ENCODE peak calls at places on chromosomes 13 and 19, in seven cellular contexts. One of them, this sample, is unnamed.

GRCh38 chr19:38736036-38736412 is 8.2 kb downstream of the CAPN12 start:
- DNase-seq in body of pancreas: peak; percentile 70
- DNase-seq in activated B cell treated with CpG ODN at 0.5 μM for 24 hours: peak; percentile 57
- DNase-seq in Caco-2: peak; percentile 71
- DNase-seq in heart left ventricle: no peak
- DNase-seq in uterus: peak; percentile 61
- DNase-seq in activated CD8-positive, alpha-beta T cell treated with anti-CD3 and anti-CD28 coated beads for 36 hours: peak; percentile 88
- DNase-seq in this sample: no peak

GRCh38 chr19:48922548-48923490 is 10.7 kb upstream of the DHDH start:
- DNase-seq in body of pancreas: no peak
- DNase-seq in activated B cell treated with CpG ODN at 0.5 μM for 24 hours: no peak
- DNase-seq in Caco-2: no peak
- DNase-seq in heart left ventricle: no peak
- DNase-seq in uterus: no peak
- DNase-seq in activated CD8-positive, alpha-beta T cell treated with anti-CD3 and anti-CD28 coated beads for 36 hours: no peak
- DNase-seq in this sample: no peak

GRCh38 chr19:19539738-19540703 is 2.0 kb downstream of the CILP2 start:
- DNase-seq in body of pancreas: peak; percentile 38
- DNase-seq in activated B cell treated with CpG ODN at 0.5 μM for 24 hours: peak; percentile 45
- DNase-seq in Caco-2: no peak
- DNase-seq in heart left ventricle: peak; percentile 69
- DNase-seq in uterus: peak; percentile 33
- DNase-seq in activated CD8-positive, alpha-beta T cell treated with anti-CD3 and anti-CD28 coated beads for 36 hours: peak; percentile 91
- DNase-seq in this sample: peak; percentile 62

GRCh38 chr19:46660008-46660517 is 919 bp downstream of the DACT3 start:
- DNase-seq in body of pancreas: no peak
- DNase-seq in activated B cell treated with CpG ODN at 0.5 μM for 24 hours: no peak
- DNase-seq in Caco-2: no peak
- DNase-seq in heart left ventricle: no peak
- DNase-seq in uterus: peak; percentile 59
- DNase-seq in activated CD8-positive, alpha-beta T cell treated with anti-CD3 and anti-CD28 coated beads for 36 hours: peak; percentile 35
- DNase-seq in this sample: no peak

GRCh38 chr19:49676136-49676689 is 858 bp upstream of the PRMT1 start:
- DNase-seq in body of pancreas: peak; percentile 91
- DNase-seq in activated B cell treated with CpG ODN at 0.5 μM for 24 hours: peak; percentile 39
- DNase-seq in Caco-2: no peak
- DNase-seq in heart left ventricle: peak; percentile 90
- DNase-seq in uterus: peak; percentile 86
- DNase-seq in activated CD8-positive, alpha-beta T cell treated with anti-CD3 and anti-CD28 coated beads for 36 hours: peak; percentile 53
- DNase-seq in this sample: peak; percentile 97

GRCh38 chr19:41263042-41263849 is 926 bp upstream of the HNRNPUL1 start:
- DNase-seq in body of pancreas: peak; percentile 67
- DNase-seq in activated B cell treated with CpG ODN at 0.5 μM for 24 hours: peak; percentile 62
- DNase-seq in Caco-2: no peak
- DNase-seq in heart left ventricle: peak; percentile 66
- DNase-seq in uterus: peak; percentile 62
- DNase-seq in activated CD8-positive, alpha-beta T cell treated with anti-CD3 and anti-CD28 coated beads for 36 hours: peak; percentile 98
- DNase-seq in this sample: peak; percentile 64

GRCh38 chr19:5997371-5997770 is 19.4 kb upstream of the RANBP3 start:
- DNase-seq in body of pancreas: no peak
- DNase-seq in activated B cell treated with CpG ODN at 0.5 μM for 24 hours: no peak
- DNase-seq in Caco-2: no peak
- DNase-seq in heart left ventricle: no peak
- DNase-seq in uterus: no peak
- DNase-seq in activated CD8-positive, alpha-beta T cell treated with anti-CD3 and anti-CD28 coated beads for 36 hours: no peak
- DNase-seq in this sample: no peak

GRCh38 chr13:113851826-113852535 is 11.9 kb downstream of the GAS6 start:
- DNase-seq in body of pancreas: no peak
- DNase-seq in activated B cell treated with CpG ODN at 0.5 μM for 24 hours: no peak
- DNase-seq in Caco-2: no peak
- DNase-seq in heart left ventricle: no peak
- DNase-seq in uterus: peak; percentile 12
- DNase-seq in activated CD8-positive, alpha-beta T cell treated with anti-CD3 and anti-CD28 coated beads for 36 hours: no peak
- DNase-seq in this sample: no peak

GRCh38 chr19:2049741-2050348 is 1.2 kb downstream of the MKNK2 start:
- DNase-seq in body of pancreas: peak; percentile 96
- DNase-seq in activated B cell treated with CpG ODN at 0.5 μM for 24 hours: peak; percentile 82
- DNase-seq in Caco-2: peak; percentile 83
- DNase-seq in heart left ventricle: peak; percentile 79
- DNase-seq in uterus: peak; percentile 80
- DNase-seq in activated CD8-positive, alpha-beta T cell treated with anti-CD3 and anti-CD28 coated beads for 36 hours: peak; percentile 78
- DNase-seq in this sample: peak; percentile 58

GRCh38 chr13:30565658-30566057 is 52.1 kb upstream of the USPL1 start:
- DNase-seq in body of pancreas: no peak
- DNase-seq in activated B cell treated with CpG ODN at 0.5 μM for 24 hours: no peak
- DNase-seq in Caco-2: no peak
- DNase-seq in heart left ventricle: no peak
- DNase-seq in uterus: no peak
- DNase-seq in activated CD8-positive, alpha-beta T cell treated with anti-CD3 and anti-CD28 coated beads for 36 hours: peak; percentile 39
- DNase-seq in this sample: no peak

GRCh38 chr13:113842336-113843062 is 21.4 kb downstream of the GAS6 start:
- DNase-seq in body of pancreas: no peak
- DNase-seq in activated B cell treated with CpG ODN at 0.5 μM for 24 hours: no peak
- DNase-seq in Caco-2: no peak
- DNase-seq in heart left ventricle: no peak
- DNase-seq in uterus: peak; percentile 13
- DNase-seq in activated CD8-positive, alpha-beta T cell treated with anti-CD3 and anti-CD28 coated beads for 36 hours: no peak
- DNase-seq in this sample: no peak

GRCh38 chr13:40776681-40777165 is 5.7 kb upstream of the MRPS31 start:
- DNase-seq in body of pancreas: no peak
- DNase-seq in activated B cell treated with CpG ODN at 0.5 μM for 24 hours: no peak
- DNase-seq in Caco-2: no peak
- DNase-seq in heart left ventricle: no peak
- DNase-seq in uterus: no peak
- DNase-seq in activated CD8-positive, alpha-beta T cell treated with anti-CD3 and anti-CD28 coated beads for 36 hours: peak; percentile 88
- DNase-seq in this sample: peak; percentile 40

GRCh38 chr13:105177265-105177900 is 1358.1 kb downstream of the EFNB2 start:
- DNase-seq in body of pancreas: no peak
- DNase-seq in activated B cell treated with CpG ODN at 0.5 μM for 24 hours: no peak
- DNase-seq in Caco-2: no peak
- DNase-seq in heart left ventricle: no peak
- DNase-seq in uterus: no peak
- DNase-seq in activated CD8-positive, alpha-beta T cell treated with anti-CD3 and anti-CD28 coated beads for 36 hours: no peak
- DNase-seq in this sample: no peak

GRCh38 chr13:28794370-28794769 is 25.8 kb upstream of the MTUS2 start:
- DNase-seq in body of pancreas: no peak
- DNase-seq in activated B cell treated with CpG ODN at 0.5 μM for 24 hours: no peak
- DNase-seq in Caco-2: no peak
- DNase-seq in heart left ventricle: no peak
- DNase-seq in uterus: no peak
- DNase-seq in activated CD8-positive, alpha-beta T cell treated with anti-CD3 and anti-CD28 coated beads for 36 hours: no peak
- DNase-seq in this sample: no peak

GRCh38 chr13:28792992-28793391 is 27.1 kb upstream of the MTUS2 start:
- DNase-seq in body of pancreas: no peak
- DNase-seq in activated B cell treated with CpG ODN at 0.5 μM for 24 hours: no peak
- DNase-seq in Caco-2: no peak
- DNase-seq in heart left ventricle: no peak
- DNase-seq in uterus: no peak
- DNase-seq in activated CD8-positive, alpha-beta T cell treated with anti-CD3 and anti-CD28 coated beads for 36 hours: no peak
- DNase-seq in this sample: peak; percentile 65

DNA sequence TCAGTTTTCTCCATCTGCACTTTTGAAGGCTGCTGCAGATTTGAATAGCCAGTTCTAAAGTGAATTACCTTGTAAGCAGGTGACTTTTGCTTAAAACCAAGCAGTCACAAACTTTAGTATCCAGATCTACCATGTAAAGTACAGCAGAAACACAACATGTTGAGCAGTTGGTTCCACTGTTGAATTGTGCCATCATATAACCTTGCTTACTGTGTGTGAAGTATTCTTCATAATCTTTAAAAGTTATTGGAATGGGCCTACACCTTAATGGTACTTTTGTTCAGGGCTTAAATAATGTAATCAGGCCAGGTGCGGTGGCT is 23.2 kb upstream of the MTUS2 start:
- DNase-seq in body of pancreas: no peak
- DNase-seq in activated B cell treated with CpG ODN at 0.5 μM for 24 hours: no peak
- DNase-seq in Caco-2: no peak
- DNase-seq in heart left ventricle: no peak
- DNase-seq in uterus: no peak
- DNase-seq in activated CD8-positive, alpha-beta T cell treated with anti-CD3 and anti-CD28 coated beads for 36 hours: no peak
- DNase-seq in this sample: no peak
- TF ChIP-seq CTCF in body of pancreas: no peak
- TF ChIP-seq CTCF in activated B cell treated with CpG ODN at 0.5 μM for 24 hours: no peak
- TF ChIP-seq CTCF in Caco-2: no peak
- TF ChIP-seq CTCF in heart left ventricle: no peak
- TF ChIP-seq CTCF in uterus: no peak
- TF ChIP-seq CTCF in activated CD8-positive, alpha-beta T cell treated with anti-CD3 and anti-CD28 coated beads for 36 hours: no peak
- TF ChIP-seq CTCF in this sample: no peak

DNA sequence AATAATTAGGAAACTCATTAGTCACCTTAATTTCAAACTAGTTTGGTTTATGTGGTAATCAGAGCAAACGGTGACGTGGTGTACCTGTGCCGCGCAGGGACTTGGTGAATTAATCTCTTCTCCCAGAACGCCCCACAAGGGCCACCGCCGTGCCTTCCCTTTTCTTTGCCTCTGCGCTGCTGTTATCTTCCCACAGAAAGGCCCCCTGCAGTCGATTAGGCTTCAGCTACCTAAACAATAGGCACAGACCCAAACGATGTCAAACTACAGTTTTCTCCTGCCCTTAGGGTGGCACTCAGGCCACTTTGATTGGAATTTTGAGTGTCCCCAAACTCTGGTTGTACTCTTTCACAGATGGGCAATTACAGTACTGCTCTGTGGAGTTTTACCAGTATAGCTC is 115.5 kb downstream of the GGACT start:
- DNase-seq in body of pancreas: no peak
- DNase-seq in activated B cell treated with CpG ODN at 0.5 μM for 24 hours: no peak
- DNase-seq in Caco-2: no peak
- DNase-seq in heart left ventricle: no peak
- DNase-seq in uterus: no peak
- DNase-seq in activated CD8-positive, alpha-beta T cell treated with anti-CD3 and anti-CD28 coated beads for 36 hours: no peak
- DNase-seq in this sample: no peak
- TF ChIP-seq CTCF in body of pancreas: no peak
- TF ChIP-seq CTCF in activated B cell treated with CpG ODN at 0.5 μM for 24 hours: no peak
- TF ChIP-seq CTCF in Caco-2: no peak
- TF ChIP-seq CTCF in heart left ventricle: no peak
- TF ChIP-seq CTCF in uterus: no peak
- TF ChIP-seq CTCF in activated CD8-positive, alpha-beta T cell treated with anti-CD3 and anti-CD28 coated beads for 36 hours: no peak
- TF ChIP-seq CTCF in this sample: no peak

DNA sequence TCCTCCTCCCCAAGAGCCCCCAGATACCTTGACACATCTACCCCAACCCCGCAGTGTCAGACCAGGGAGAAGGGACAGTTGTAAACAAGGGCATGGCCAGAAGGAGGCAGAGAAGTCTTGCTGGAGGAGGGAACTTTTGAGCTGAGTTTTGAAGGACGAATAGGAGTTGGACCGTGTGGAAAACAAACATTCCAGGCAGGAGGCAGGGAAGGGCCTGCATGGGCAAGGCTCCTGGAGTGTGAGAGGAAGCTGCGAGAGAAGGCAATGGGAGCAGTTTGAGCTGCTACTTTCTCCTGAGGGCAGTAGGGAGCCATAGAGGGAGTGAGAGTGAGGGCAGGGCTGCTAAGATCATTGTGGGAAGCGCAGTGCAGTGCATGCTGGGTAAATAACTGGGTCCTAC is 23.3 kb downstream of the IL12RB1 start:
- DNase-seq in body of pancreas: no peak
- DNase-seq in activated B cell treated with CpG ODN at 0.5 μM for 24 hours: no peak
- DNase-seq in Caco-2: peak; percentile 19
- DNase-seq in heart left ventricle: no peak
- DNase-seq in uterus: no peak
- DNase-seq in activated CD8-positive, alpha-beta T cell treated with anti-CD3 and anti-CD28 coated beads for 36 hours: no peak
- DNase-seq in this sample: no peak
- TF ChIP-seq CTCF in body of pancreas: no peak
- TF ChIP-seq CTCF in activated B cell treated with CpG ODN at 0.5 μM for 24 hours: no peak
- TF ChIP-seq CTCF in Caco-2: no peak
- TF ChIP-seq CTCF in heart left ventricle: no peak
- TF ChIP-seq CTCF in uterus: no peak
- TF ChIP-seq CTCF in activated CD8-positive, alpha-beta T cell treated with anti-CD3 and anti-CD28 coated beads for 36 hours: no peak
- TF ChIP-seq CTCF in this sample: no peak

DNA sequence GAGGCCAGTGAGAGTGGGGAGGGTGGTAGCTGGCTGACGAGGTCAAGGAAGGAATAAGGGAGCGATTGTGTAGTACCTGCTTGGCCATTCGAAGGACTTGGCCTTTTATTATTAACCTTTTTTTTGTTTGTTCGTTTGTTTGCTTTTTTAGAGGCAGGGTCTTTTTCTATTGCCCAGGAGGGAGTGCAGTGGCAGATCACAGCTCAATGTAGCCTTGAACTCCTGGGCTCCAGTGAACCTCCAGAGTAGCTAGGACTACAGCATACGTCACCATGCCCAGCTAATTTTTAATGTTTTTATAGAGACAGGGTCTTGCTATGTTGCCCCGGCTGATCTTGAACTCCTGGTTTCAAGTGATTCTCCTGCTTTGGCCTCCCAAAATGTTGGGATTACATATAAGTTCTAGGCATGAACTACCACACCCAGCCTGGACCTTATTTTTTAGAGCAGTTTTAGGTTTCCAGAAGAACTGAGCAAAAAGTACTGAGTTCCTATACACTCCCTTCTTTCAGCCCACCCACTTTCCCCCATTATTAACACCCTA is 25.5 kb downstream of the ARHGEF7 start:
- DNase-seq in body of pancreas: no peak
- DNase-seq in activated B cell treated with CpG ODN at 0.5 μM for 24 hours: no peak
- DNase-seq in Caco-2: no peak
- DNase-seq in heart left ventricle: no peak
- DNase-seq in uterus: no peak
- DNase-seq in activated CD8-positive, alpha-beta T cell treated with anti-CD3 and anti-CD28 coated beads for 36 hours: no peak
- DNase-seq in this sample: no peak
- TF ChIP-seq CTCF in body of pancreas: no peak
- TF ChIP-seq CTCF in activated B cell treated with CpG ODN at 0.5 μM for 24 hours: no peak
- TF ChIP-seq CTCF in Caco-2: no peak
- TF ChIP-seq CTCF in heart left ventricle: no peak
- TF ChIP-seq CTCF in uterus: no peak
- TF ChIP-seq CTCF in activated CD8-positive, alpha-beta T cell treated with anti-CD3 and anti-CD28 coated beads for 36 hours: no peak
- TF ChIP-seq CTCF in this sample: no peak

This sample was measured in astrocyte of the spinal cord.